ENCODE peak calls at places on chromosomes 12 and 14, in seven cellular contexts. T, K, Q, Z, V, I and P are unnamed samples.

GRCh38 chr12:42162198-42162597 is 17.5 kb upstream of the GXYLT1 start:
- DNase-seq in Z (no peak), Q (no peak), T (no peak), V (no peak), K (peak; percentile 55), I (no peak), P (no peak)

GRCh38 chr12:108840605-108841328 is 16.6 kb downstream of the SSH1 start:
- DNase-seq in I (no peak), K (no peak), Z (no peak), Q (no peak), T (no peak), V (no peak), P (no peak)

GRCh38 chr12:53023-53734 is 13.4 kb upstream of the IQSEC3 start:
- DNase-seq in K (no peak), V (no peak), Q (no peak), I (no peak), T (no peak), Z (no peak), P (no peak)

GRCh38 chr12:47190271-47190750 is 110.6 kb upstream of the AMIGO2 start:
- DNase-seq in V (no peak), I (no peak), T (no peak), Q (no peak), Z (no peak), K (peak; percentile 80), P (no peak)

GRCh38 chr14:51576112-51576420 is 75.6 kb upstream of the FRMD6 start:
- DNase-seq in K (no peak), Q (no peak), V (no peak), T (no peak), I (no peak), Z (no peak), P (no peak)

GRCh38 chr12:97404549-97404948 is 58.1 kb upstream of the RMST start:
- DNase-seq in I (no peak), K (peak; percentile 14), Z (peak; percentile 11), V (peak; percentile 62), T (no peak), Q (no peak), P (peak; percentile 45)

GRCh38 chr12:113917393-113917792 is 48.7 kb downstream of the RBM19 start:
- DNase-seq in Q (no peak), K (no peak), T (no peak), V (no peak), Z (no peak), I (no peak), P (no peak)

GRCh38 chr14:72745991-72746980 is 147.6 kb downstream of the DPF3 start:
- DNase-seq in Q (no peak), V (peak; percentile 11), K (peak; percentile 37), I (no peak), T (no peak), Z (no peak), P (no peak)

GRCh38 chr12:542290-543113 is 82.8 kb downstream of the B4GALNT3 start:
- DNase-seq in T (no peak), V (no peak), Q (no peak), Z (no peak), K (no peak), I (no peak), P (no peak)

GRCh38 chr12:29743072-29743471 is 40.7 kb downstream of the TMTC1 start:
- DNase-seq in V (no peak), T (no peak), Z (no peak), K (no peak), Q (no peak), I (no peak), P (no peak)

GRCh38 chr12:121189061-121189886 is 20.7 kb upstream of the P2RX4 start:
- DNase-seq in I (no peak), Z (no peak), T (no peak), K (no peak), Q (no peak), V (no peak), P (no peak)

GRCh38 chr12:52045794-52046199 is 5.4 kb upstream of the NR4A1 start:
- DNase-seq in Q (no peak), I (no peak), V (no peak), T (no peak), K (no peak), Z (peak; percentile 78), P (no peak)

GRCh38 chr12:114976959-114977358 is 293.0 kb upstream of the TBX3 start:
- DNase-seq in V (no peak), T (no peak), Q (no peak), Z (no peak), I (no peak), K (peak; percentile 54), P (no peak)

GRCh38 chr12:21456291-21456780 is 18.9 kb downstream of the PYROXD1 start:
- DNase-seq in K (peak; percentile 6), Z (no peak), V (no peak), I (no peak), T (no peak), Q (peak; percentile 5), P (no peak)

GRCh38 chr12:26153421-26154154 is 28.8 kb upstream of the BHLHE41 start:
- DNase-seq in Q (no peak), T (no peak), V (no peak), Z (no peak), K (peak; percentile 89), I (no peak), P (no peak)

GRCh38 chr12:98351089-98351488 is 164.3 kb upstream of the TMPO start:
- DNase-seq in Z (no peak), K (no peak), V (no peak), Q (no peak), I (no peak), T (no peak), P (no peak)

GRCh38 chr12:65900912-65901672 is 76.8 kb downstream of the HMGA2 start:
- DNase-seq in I (no peak), T (no peak), Z (no peak), V (no peak), Q (no peak), K (no peak), P (no peak)
- H3K4me1 ChIP-seq in I (no peaks in the 10 kb centered on the region), T (no peaks in the 10 kb centered on the region), Z (peaks cover 11% of the 10 kb centered on the region), V (no peaks in the 10 kb centered on the region), Q (no peaks in the 10 kb centered on the region), K (peaks cover 18% of the 10 kb centered on the region), P (peaks cover under 1% of the 10 kb centered on the region)

GRCh38 chr14:92651106-92651792 is 97.2 kb downstream of the LGMN start:
- DNase-seq in Z (peak; percentile 30), K (no peak), I (no peak), Q (peak; percentile 71), T (no peak), V (no peak), P (no peak)

GRCh38 chr14:92650581-92651105 is 97.8 kb downstream of the LGMN start:
- DNase-seq in Z (no peak), I (no peak), Q (no peak), T (no peak), K (no peak), V (no peak), P (no peak)

GRCh38 chr14:92653162-92653651 is 95.2 kb downstream of the LGMN start:
- DNase-seq in Q (no peak), K (no peak), Z (no peak), T (no peak), I (no peak), V (no peak), P (no peak)

GRCh38 chr14:92652413-92653151 is 95.8 kb downstream of the LGMN start:
- DNase-seq in I (no peak), T (peak; percentile 31), Z (no peak), Q (no peak), V (no peak), K (no peak), P (no peak)

GRCh38 chr14:92651793-92652382 is 96.5 kb downstream of the LGMN start:
- DNase-seq in K (no peak), V (no peak), T (peak; percentile 64), Z (peak; percentile 32), Q (no peak), I (no peak), P (peak; percentile 81)
- H3K4me1 ChIP-seq in K (no peaks in the 10 kb centered on the region), V (peaks cover 10% of the 10 kb centered on the region), T (peaks cover 19% of the 10 kb centered on the region), Z (no peaks in the 10 kb centered on the region), Q (peaks cover 65% of the 10 kb centered on the region), I (peaks cover 45% of the 10 kb centered on the region), P (no peaks in the 10 kb centered on the region)

GRCh38 chr12:80422549-80422948 is 21.5 kb upstream of the PTPRQ start:
- DNase-seq in V (no peak), Z (no peak), K (peak; percentile 20), Q (no peak), T (no peak), I (no peak), P (no peak)

GRCh38 chr12:80419660-80420059 is 24.4 kb upstream of the PTPRQ start:
- DNase-seq in Z (no peak), Q (no peak), V (no peak), K (no peak), I (no peak), T (no peak), P (no peak)

DNA sequence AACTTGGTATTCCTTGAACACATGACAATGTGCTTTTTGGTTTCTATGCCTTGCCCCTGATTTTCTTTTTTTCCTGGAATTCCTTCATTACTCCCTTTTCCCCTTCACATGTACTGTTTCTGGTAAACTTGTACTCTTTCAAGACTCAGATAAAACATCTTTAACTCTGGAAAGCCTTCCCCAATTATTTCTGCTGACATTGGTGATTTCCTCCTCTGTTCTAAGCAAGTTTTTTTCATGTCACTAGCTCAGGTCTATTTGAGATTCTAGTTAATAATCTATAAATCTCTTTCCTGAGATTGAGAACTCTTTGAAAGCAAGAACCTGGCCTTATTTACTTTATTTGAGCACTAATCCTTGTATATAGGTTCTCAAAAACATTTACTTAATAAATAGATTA is 24.0 kb upstream of the PTPRQ start:
- DNase-seq in K (no peak), Z (no peak), T (no peak), Q (no peak), I (no peak), V (no peak), P (no peak)
- H3K4me1 ChIP-seq in K (no peaks in the 10 kb centered on the region), Z (no peaks in the 10 kb centered on the region), T (no peaks in the 10 kb centered on the region), Q (no peaks in the 10 kb centered on the region), I (no peaks in the 10 kb centered on the region), V (no peaks in the 10 kb centered on the region), P (no peaks in the 10 kb centered on the region)

GRCh38 chr14:91117960-91118359 is 4.1 kb downstream of the DGLUCY start:
- DNase-seq in V (no peak), Z (no peak), K (no peak), Q (no peak), I (no peak), T (no peak), P (no peak)

GRCh38 chr14:91116913-91117588 is 3.2 kb downstream of the DGLUCY start:
- DNase-seq in Q (no peak), V (no peak), I (no peak), K (no peak), Z (no peak), T (no peak), P (no peak)

GRCh38 chr14:91119556-91120311 is 5.9 kb downstream of the DGLUCY start:
- DNase-seq in Q (no peak), V (no peak), Z (no peak), K (peak; percentile 95), T (no peak), I (no peak), P (no peak)

GRCh38 chr14:91115986-91116385 is 2.1 kb downstream of the DGLUCY start:
- DNase-seq in T (no peak), Q (no peak), K (no peak), Z (peak; percentile 32), I (no peak), V (peak; percentile 62), P (no peak)

DNA sequence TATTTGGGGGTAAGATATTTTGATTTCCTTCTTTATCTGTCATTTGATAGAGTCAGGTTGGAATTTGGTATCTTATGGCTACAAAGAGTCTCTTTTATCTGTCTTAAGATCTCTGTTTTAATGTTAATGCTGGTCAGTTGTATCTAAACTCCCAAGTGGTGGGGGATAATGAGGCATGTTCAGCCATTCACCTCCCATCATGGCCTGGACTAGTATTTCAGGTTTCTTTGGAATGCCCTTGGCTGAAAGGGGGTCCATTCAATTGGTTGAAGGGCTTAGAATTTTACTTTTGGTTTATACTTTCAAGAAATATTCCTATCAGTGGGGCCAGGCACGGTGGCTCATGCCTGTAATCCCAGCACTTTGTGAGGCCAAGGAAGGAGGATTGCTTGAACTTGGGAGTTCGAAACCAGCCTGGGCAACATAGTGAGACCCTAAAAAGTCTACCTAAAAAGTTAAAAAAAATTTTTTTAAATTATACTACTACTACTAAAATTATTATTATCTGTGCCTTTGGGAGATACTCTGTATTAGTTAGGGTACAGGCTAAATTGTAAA is 4.7 kb downstream of the DGLUCY start:
- DNase-seq in T (no peak), K (no peak), V (no peak), Z (no peak), I (no peak), Q (no peak), P (no peak)
- H3K4me1 ChIP-seq in T (peaks cover 91% of the 10 kb centered on the region), K (peaks cover 44% of the 10 kb centered on the region), V (peaks cover 24% of the 10 kb centered on the region), Z (peaks cover 25% of the 10 kb centered on the region), I (peaks cover 94% of the 10 kb centered on the region), Q (peaks cover 53% of the 10 kb centered on the region), P (no peaks in the 10 kb centered on the region)